ENCODE peak calls at places on chromosomes 13 and 19, in four cellular contexts. R is astrocyte, V is fibroblast of pulmonary artery, X is cardiac fibroblast. L is an unnamed sample.

GRCh38 chr13:89628567-89628966 is 1718.9 kb upstream of the MIR17HG start:
- DNase-seq in R (no peak), V (no peak), X (no peak), L (no peak)

GRCh38 chr19:31226536-31226935 is 122.7 kb downstream of the TSHZ3 start:
- DNase-seq in V (no peak), X (no peak), R (no peak), L (no peak)

GRCh38 chr19:30669329-30670010 is 297.3 kb downstream of the ZNF536 start:
- DNase-seq in R (no peak), V (peak), X (peak), L (peak)

GRCh38 chr13:78679329-78679728 is 20.4 kb upstream of the OBI1 start:
- DNase-seq in X (no peak), V (no peak), R (peak), L (no peak)

GRCh38 chr13:20828540-20829364 is 55.0 kb upstream of the EEF1AKMT1 start:
- DNase-seq in R (no peak), X (peak), V (peak), L (peak)

GRCh38 chr19:10478903-10479384 is 24.2 kb downstream of the KEAP1 start:
- DNase-seq in X (peak), V (peak), R (peak), L (peak)

GRCh38 chr13:105165449-105166125 is 1369.9 kb downstream of the EFNB2 start:
- DNase-seq in X (no peak), V (no peak), R (no peak), L (peak)

GRCh38 chr19:5893907-5894703 is 9.5 kb downstream of the NDUFA11 start:
- DNase-seq in X (no peak), R (no peak), V (no peak), L (no peak)

GRCh38 chr19:42407085-42407815 is 17.2 kb upstream of the CNFN start:
- DNase-seq in V (no peak), X (no peak), R (no peak), L (no peak)

GRCh38 chr19:336067-336614 is 8.5 kb downstream of the MIER2 start:
- DNase-seq in R (no peak), X (no peak), V (no peak), L (no peak)

GRCh38 chr19:42313096-42313839 is at the start of gene TMEM145:
- DNase-seq in V (peak), R (peak), X (peak), L (peak)

GRCh38 chr19:5246554-5247155 is 94.0 kb downstream of the PTPRS start:
- DNase-seq in X (no peak), V (no peak), R (no peak), L (no peak)

GRCh38 chr19:42361545-42361910 is 28.6 kb downstream of the CNFN start:
- DNase-seq in V (no peak), R (no peak), X (no peak), L (no peak)

GRCh38 chr19:3441089-3441985 is 39.0 kb downstream of the SMIM24 start:
- DNase-seq in X (no peak), R (no peak), V (no peak), L (no peak)

GRCh38 chr19:42090687-42091086 is 14.7 kb downstream of the ZNF574 start:
- DNase-seq in V (no peak), R (no peak), X (no peak), L (peak)

GRCh38 chr19:3184847-3185481 is 766 bp upstream of the NCLN start:
- DNase-seq in V (peak), X (no peak), R (no peak), L (peak)

GRCh38 chr13:31901985-31902384 is 129.6 kb upstream of the FRY start:
- DNase-seq in V (no peak), R (no peak), X (no peak), L (no peak)

GRCh38 chr13:37105251-37105714 is at the start of gene CSNK1A1L:
- DNase-seq in X (no peak), R (no peak), V (no peak), L (no peak)

GRCh38 chr19:4831351-4832340 is at the start of gene TICAM1:
- DNase-seq in R (peak), X (peak), V (peak), L (peak)

DNA sequence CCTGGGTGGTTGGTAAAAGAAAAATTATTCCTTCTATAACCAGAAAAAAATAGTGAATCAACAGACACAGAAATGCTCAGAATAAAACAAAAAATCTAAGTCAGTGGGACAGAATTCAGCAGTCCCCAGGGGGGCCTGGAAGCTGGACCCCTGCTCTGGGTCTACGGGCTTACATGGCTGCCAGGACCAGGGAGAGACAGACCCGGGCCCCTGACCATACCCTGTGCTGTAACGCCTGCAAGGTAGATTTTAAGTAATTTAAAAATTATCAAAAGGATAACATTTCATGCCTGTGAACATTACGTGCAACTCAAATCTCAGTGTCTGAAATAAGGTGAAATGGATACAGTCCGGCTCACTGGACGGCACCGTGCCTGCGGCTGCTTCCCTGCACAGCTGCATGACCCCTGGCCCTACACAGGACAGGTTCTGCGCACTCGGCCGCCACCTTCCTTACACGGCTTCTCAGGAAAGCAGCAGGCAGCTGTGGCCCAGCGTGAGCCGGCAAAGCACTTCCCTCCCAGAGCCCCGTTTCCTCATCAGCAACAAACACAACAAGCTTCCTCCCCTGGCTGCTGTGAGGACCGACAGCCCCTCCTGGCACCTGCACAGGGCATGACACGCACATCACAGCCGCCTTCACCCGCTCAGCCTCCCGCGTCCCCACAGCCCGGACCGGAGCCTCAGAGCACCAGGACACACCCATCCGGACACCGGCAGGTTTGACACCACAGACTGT is 22.2 kb downstream of the RASA3 start:
- DNase-seq in V (no peak), R (no peak), X (no peak), L (peak)
- TF ChIP-seq CTCF in V (no peak), R (no peak), X (no peak), L (peak)

GRCh38 chr19:7829561-7830271 is at the start of gene EVI5L:
- DNase-seq in X (peak), R (peak), V (peak), L (peak)
- TF ChIP-seq CTCF in X (no peak), R (no peak), V (no peak), L (no peak)

DNA sequence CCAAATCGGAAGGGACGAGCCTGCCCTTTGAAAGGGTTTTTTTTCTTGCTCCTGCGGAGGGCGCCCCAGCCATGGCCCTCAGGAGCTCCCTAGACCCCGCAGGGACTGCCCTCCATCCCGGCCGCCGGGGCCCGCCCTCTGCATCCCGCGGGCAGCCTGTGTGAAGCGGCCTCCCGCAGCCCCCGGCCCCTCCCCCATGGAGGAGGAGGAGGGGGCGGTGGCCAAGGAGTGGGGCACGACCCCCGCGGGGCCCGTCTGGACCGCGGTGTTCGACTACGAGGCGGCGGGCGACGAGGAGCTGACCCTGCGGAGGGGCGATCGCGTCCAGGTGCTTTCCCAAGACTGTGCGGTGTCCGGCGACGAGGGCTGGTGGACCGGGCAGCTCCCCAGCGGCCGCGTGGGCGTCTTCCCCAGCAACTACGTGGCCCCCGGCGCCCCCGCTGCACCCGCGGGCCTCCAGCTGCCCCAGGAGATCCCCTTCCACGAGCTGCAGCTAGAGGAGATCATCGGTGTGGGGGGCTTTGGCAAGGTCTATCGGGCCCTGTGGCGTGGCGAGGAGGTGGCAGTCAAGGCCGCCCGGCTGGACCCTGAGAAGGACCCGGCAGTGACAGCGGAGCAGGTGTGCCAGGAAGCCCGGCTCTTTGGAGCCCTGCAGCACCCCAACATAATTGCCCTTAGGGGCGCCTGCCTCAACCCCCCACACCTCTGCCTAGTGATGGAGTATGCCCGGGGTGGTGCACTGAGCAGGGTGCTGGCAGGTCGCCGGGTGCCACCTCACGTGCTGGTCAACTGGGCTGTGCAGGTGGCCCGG is 815 bp downstream of the MAP3K10 start:
- DNase-seq in V (peak), R (no peak), X (no peak), L (peak)
- TF ChIP-seq CTCF in V (no peak), R (no peak), X (peak), L (no peak)

DNA sequence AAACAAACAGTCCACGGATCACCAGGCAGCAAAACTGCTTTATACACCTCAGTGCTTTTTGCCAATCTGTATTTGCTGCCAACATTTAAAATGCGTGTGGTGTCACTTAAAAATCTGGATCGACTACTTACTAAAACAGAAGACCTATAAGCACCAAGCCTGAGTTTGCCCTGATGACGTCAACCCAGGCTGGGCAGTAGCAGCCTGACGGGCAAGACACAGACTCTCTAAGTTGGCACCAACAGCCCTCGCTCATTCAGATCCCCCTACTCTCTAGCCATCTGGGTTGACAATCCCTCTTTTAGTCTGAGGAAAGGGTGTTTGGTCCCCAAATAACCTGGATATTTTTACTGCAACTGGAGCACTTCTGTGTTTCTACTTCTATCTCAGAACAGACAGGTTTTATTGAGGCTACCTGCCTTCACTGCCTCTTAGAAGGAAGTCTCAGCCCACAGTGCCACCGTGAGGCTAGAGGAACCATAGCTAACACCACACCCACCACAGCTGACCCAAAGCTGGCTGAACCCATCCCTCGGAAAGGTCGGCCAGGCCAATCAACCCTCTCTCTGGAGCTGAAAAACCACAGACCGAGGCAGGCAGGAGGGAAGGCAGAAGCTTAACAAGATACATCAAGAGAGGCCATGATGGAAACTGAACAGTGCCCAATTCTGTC is 6.9 kb downstream of the SUGP2 start:
- DNase-seq in R (no peak), V (peak), X (no peak), L (no peak)
- TF ChIP-seq CTCF in R (no peak), V (no peak), X (no peak), L (no peak)

DNA sequence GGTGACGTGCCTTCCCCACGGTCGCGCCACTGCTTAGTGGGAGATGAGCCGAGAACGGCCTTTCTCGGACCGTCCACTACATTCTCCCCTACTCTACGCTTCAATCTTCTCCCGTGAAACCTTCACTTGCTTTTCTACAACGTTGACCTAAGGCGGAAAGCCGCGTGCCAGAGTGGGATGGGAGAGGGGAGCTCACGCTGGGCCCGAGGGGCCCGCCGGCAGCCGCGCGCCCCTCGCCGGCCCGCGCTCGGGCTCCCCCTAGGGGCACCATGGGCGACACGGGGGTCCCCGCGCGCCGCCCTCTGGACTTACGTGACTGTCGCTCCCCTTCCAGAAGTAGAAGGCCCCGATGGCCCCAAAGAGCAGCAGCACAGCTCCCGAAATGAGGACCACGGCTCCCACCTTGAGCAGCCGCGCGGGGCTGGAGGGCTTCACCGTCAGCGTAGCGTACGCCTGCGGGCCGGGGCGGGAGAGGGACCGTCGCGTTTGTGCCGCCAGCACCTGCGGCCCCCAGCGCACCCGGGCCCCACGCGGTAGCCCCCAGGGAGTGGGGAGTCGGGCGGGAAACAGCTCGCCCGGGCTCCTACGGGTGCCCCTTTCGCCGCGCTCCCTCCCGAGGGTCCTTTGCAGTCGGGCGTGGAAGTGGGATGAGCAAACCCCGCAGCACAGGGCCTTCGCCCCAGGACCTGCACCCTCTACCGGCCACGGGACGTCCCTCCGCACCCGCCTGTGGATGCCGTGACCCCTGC is 727 bp downstream of the CNMD start:
- DNase-seq in X (no peak), R (no peak), V (no peak), L (peak)
- TF ChIP-seq CTCF in X (no peak), R (peak), V (no peak), L (peak)

GRCh38 chr19:44783545-44783944 is 5.9 kb downstream of the CBLC start:
- DNase-seq in V (no peak), R (no peak), X (no peak), L (no peak)

GRCh38 chr19:44779150-44779549 is 1.5 kb downstream of the CBLC start:
- DNase-seq in X (no peak), V (no peak), R (no peak), L (no peak)

GRCh38 chr19:44785993-44786392 is 8.3 kb downstream of the CBLC start:
- DNase-seq in V (no peak), R (no peak), X (no peak), L (no peak)

GRCh38 chr19:44785271-44785670 is 7.6 kb downstream of the CBLC start:
- DNase-seq in V (no peak), X (no peak), R (no peak), L (no peak)

GRCh38 chr19:44782729-44783128 is 5.0 kb downstream of the CBLC start:
- DNase-seq in X (no peak), V (no peak), R (no peak), L (no peak)
- TF ChIP-seq CTCF in X (peak), V (peak), R (no peak), L (no peak)

GRCh38 chr13:110345266-110345665 is 38.2 kb downstream of the COL4A2 start:
- DNase-seq in V (no peak), R (no peak), X (no peak), L (no peak)

GRCh38 chr13:110342474-110342873 is 35.4 kb downstream of the COL4A2 start:
- DNase-seq in R (no peak), X (no peak), V (no peak), L (no peak)

GRCh38 chr13:110341445-110342247 is 34.6 kb downstream of the COL4A2 start:
- DNase-seq in R (peak), V (peak), X (peak), L (no peak)

GRCh38 chr13:110344320-110344719 is 37.2 kb downstream of the COL4A2 start:
- DNase-seq in V (no peak), X (no peak), R (no peak), L (no peak)

GRCh38 chr13:110343241-110343865 is 36.3 kb downstream of the COL4A2 start:
- DNase-seq in V (no peak), X (no peak), R (peak), L (no peak)
- TF ChIP-seq CTCF in V (no peak), X (no peak), R (no peak), L (no peak)

GRCh38 chr19:47434088-47434487 is 14.8 kb upstream of the MEIS3 start:
- DNase-seq in R (no peak), X (no peak), V (no peak), L (no peak)
- TF ChIP-seq CTCF in R (no peak), X (no peak), V (no peak), L (no peak)

DNA sequence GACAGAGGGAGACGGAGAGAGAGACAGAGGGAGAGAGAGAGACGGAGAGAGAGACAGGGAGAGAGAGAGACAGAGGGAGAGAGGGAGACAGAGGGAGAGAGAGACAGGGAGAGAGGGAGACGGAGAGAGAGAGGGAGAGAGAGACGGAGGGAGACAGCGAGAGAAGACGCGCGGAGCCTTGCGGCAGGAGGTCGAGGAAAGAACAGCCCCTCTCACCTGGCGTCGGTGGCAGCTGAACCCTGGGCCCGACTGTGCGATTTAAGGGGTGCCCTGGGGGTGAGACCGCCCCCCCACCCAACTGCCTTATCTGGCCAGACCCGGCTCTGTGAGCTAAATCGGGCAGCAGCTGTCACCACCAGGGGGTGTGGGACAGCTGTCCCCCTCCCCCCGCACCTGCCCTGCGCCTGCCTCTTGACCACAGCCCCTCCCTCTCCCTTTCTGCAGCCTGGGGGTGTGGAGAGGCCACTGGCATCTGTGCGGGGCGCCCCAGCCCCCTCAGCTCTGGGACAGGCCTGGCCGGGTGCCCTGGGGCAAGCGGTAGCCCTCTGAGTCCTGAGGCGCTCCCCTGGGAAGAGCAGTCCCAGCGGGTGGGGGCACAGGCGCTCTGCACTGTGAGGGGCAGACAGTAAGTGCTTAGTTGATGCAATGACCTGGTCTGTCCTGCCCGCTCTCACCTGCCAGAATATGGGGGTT is 10.8 kb downstream of the JOSD2 start:
- DNase-seq in X (no peak), V (no peak), R (no peak), L (peak)
- TF ChIP-seq CTCF in X (no peak), V (peak), R (no peak), L (no peak)

L was measured in GM20000.